ENCODE peak calls at places on chromosomes 6 and 20, in seven cellular contexts. S is breast epithelium; K is neuronal stem cell; V is astrocyte; B is IMR-90; I is naive thymus-derived CD4-positive, alpha-beta T cell; O is H9. Y is an unnamed sample.

GRCh38 chr6:112822769-112823168 is 475.6 kb downstream of the RFPL4B start:
- DNase-seq in I (no peak), B (no peak), V (no peak), S (no peak), O (no peak), K (no peak), Y (no peak)

GRCh38 chr6:72554761-72555221 is 67.1 kb upstream of the KCNQ5 start:
- DNase-seq in B (peak; percentile 17), O (no peak), I (no peak), K (no peak), V (peak; percentile 57), S (no peak), Y (no peak)

GRCh38 chr6:7389162-7389450 is 436 bp downstream of the CAGE1 start:
- DNase-seq in V (no peak), I (no peak), S (peak; percentile 67), B (peak; percentile 71), O (no peak), K (no peak), Y (no peak)

GRCh38 chr20:36155629-36155971 is 1.1 kb downstream of the EPB41L1 start:
- DNase-seq in K (no peak), S (no peak), O (no peak), I (no peak), V (no peak), B (no peak), Y (no peak)

GRCh38 chr6:12567682-12568081 is 148.9 kb upstream of the PHACTR1 start:
- DNase-seq in V (no peak), I (no peak), B (no peak), S (no peak), O (no peak), K (no peak), Y (no peak)

GRCh38 chr6:81605526-81605925 is 147.0 kb downstream of the TENT5A start:
- DNase-seq in S (no peak), B (no peak), K (no peak), I (no peak), V (no peak), O (no peak), Y (no peak)

GRCh38 chr6:168413018-168413720 is 27.8 kb upstream of the SMOC2 start:
- DNase-seq in S (no peak), I (no peak), V (no peak), K (no peak), O (no peak), B (no peak), Y (no peak)

GRCh38 chr6:19879663-19880062 is 42.5 kb downstream of the ID4 start:
- DNase-seq in K (no peak), V (peak; percentile 2), S (no peak), B (no peak), I (no peak), O (no peak), Y (no peak)

GRCh38 chr6:11378639-11379038 is 146.2 kb upstream of the NEDD9 start:
- DNase-seq in I (no peak), O (no peak), V (no peak), S (no peak), K (no peak), B (no peak), Y (no peak)
- H3K4me1 ChIP-seq in I (peaks cover 36% of the 10 kb centered on the region), O (no peaks in the 10 kb centered on the region), V (no peaks in the 10 kb centered on the region), S (no peaks in the 10 kb centered on the region), K (no peaks in the 10 kb centered on the region), B (no peaks in the 10 kb centered on the region), Y (peaks cover 29% of the 10 kb centered on the region)

DNA sequence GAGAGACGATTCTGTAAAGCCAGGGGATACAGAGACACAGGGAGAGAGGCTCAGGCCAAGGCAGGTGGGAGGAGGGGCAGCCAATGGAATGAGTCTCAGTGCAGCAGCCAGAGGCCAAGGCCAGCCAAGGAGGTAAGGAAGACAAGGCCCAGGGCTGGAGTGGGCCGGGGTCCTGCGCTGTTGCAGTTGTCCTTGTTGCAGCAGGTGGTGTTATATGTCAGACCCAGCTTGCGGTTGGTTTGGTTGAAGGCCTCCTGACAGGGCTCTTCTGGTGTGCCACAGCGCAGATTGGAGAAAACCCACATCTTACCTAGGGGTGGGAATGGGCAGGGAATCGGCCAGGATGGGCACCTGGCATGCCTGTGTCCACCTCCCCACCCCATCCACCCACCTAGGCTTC is 2.5 kb downstream of the LY6G6C start:
- DNase-seq in V (no peak), B (no peak), O (no peak), I (no peak), K (no peak), S (no peak), Y (no peak)
- H3K27ac ChIP-seq in V (no peak overlapping the region), B (no peak overlapping the region), O (no peak overlapping the region), I (no peak overlapping the region), K (no peak overlapping the region), S (peak overlapping the region; percentile 87), Y (no peak overlapping the region)

GRCh38 chr20:31682352-31682751 is 40.3 kb downstream of the BCL2L1 start:
- DNase-seq in B (no peak), I (no peak), O (no peak), S (no peak), V (no peak), K (no peak), Y (no peak)
- H3K4me1 ChIP-seq in B (peaks cover 17% of the 10 kb centered on the region), I (peaks cover 57% of the 10 kb centered on the region), O (no peaks in the 10 kb centered on the region), S (peaks cover 5% of the 10 kb centered on the region), V (peaks cover 17% of the 10 kb centered on the region), K (peaks cover 15% of the 10 kb centered on the region), Y (peaks cover 64% of the 10 kb centered on the region)

GRCh38 chr20:38167851-38168760 is 3.0 kb upstream of the TGM2 start:
- DNase-seq in B (peak; percentile 96), O (peak; percentile 43), I (no peak), K (no peak), S (no peak), V (peak; percentile 96), Y (no peak)

GRCh38 chr20:38170219-38170902 is 5.3 kb upstream of the TGM2 start:
- DNase-seq in K (no peak), O (no peak), B (peak; percentile 64), I (no peak), V (no peak), S (no peak), Y (no peak)

GRCh38 chr20:38168791-38169589 is 3.9 kb upstream of the TGM2 start:
- DNase-seq in I (no peak), K (no peak), B (no peak), V (no peak), S (no peak), O (no peak), Y (no peak)

GRCh38 chr20:38170914-38171300 is 5.8 kb upstream of the TGM2 start:
- DNase-seq in S (no peak), K (no peak), V (no peak), I (no peak), O (no peak), B (no peak), Y (no peak)

GRCh38 chr20:38169636-38170035 is 4.6 kb upstream of the TGM2 start:
- DNase-seq in B (no peak), V (no peak), S (no peak), I (no peak), O (no peak), K (no peak), Y (no peak)
- H3K27ac ChIP-seq in B (peak overlapping the region; percentile 74), V (no peak overlapping the region), S (no peak overlapping the region), I (no peak overlapping the region), O (no peak overlapping the region), K (no peak overlapping the region), Y (no peak overlapping the region)

DNA sequence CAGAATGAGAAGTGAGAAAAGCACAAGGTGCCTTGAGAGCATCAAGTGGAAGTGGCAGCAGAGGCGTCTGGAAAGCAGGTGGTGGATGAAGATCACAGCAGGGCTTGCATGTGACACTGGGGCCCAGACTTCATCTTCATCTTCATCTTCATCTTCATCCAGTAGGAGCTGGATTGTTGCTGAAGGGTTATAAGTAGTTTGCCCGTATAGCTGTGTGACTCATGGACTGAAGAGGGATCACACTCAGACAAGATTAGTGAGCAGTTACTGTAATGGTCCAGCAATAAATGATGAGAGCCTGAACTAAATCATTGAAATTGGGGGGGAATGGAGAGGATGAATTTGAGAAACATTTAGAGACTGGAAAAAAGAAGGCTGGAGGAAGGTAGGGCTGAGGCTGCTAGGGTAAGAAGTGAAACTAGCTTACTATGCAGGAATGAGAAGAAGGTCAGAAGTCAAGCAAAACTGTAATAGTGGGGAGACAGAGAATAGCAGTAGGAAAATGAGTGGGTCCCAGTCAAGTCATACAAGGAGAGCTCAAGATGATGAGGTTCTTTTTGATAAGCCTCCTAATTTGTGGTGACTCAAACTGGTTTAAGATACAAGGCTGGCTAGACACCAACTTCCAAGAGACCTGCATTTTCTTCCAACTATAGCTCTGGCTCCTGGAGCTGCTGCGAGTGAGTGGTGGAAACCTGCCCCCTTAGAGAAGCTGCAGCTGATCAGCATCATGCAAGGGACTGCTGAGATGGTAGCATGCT is 92.3 kb upstream of the BEND6 start:
- DNase-seq in I (no peak), V (peak; percentile 63), B (peak; percentile 69), S (no peak), K (no peak), O (no peak), Y (no peak)
- H3K4me1 ChIP-seq in I (no peaks in the 10 kb centered on the region), V (peaks cover 28% of the 10 kb centered on the region), B (peaks cover 25% of the 10 kb centered on the region), S (no peaks in the 10 kb centered on the region), K (no peaks in the 10 kb centered on the region), O (peaks cover 7% of the 10 kb centered on the region), Y (no peaks in the 10 kb centered on the region)

DNA sequence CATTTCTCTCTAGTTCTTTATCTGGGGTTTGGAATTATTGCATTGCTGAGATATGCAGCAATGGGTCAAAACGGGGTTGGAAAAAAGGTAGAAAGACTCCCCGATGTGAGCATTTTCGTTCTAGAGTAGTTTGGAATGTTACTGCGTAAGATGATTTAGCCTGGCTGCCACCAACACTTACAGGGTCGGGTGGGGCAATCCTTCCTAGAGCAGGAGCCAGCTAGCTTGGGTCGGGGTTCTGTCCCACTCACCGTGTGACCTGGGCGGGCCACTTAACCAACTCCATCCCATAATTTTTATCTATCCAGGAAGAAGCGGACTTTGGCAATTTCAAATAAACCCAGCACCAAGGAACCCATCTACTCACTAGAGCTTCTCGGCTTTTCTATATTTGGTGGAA is 72.2 kb downstream of the GPX5 start:
- DNase-seq in V (no peak), S (no peak), I (no peak), B (no peak), O (no peak), K (no peak), Y (no peak)
- H3K27ac ChIP-seq in V (no peak overlapping the region), S (no peak overlapping the region), I (no peak overlapping the region), B (no peak overlapping the region), O (no peak overlapping the region), K (no peak overlapping the region), Y (no peak overlapping the region)

GRCh38 chr6:38216451-38216850 is 396.9 kb downstream of the ZFAND3 start:
- DNase-seq in I (no peak), B (no peak), K (no peak), S (no peak), O (no peak), V (no peak), Y (no peak)

GRCh38 chr6:38214159-38214558 is 394.6 kb downstream of the ZFAND3 start:
- DNase-seq in S (no peak), O (no peak), B (no peak), I (no peak), V (no peak), K (no peak), Y (no peak)

GRCh38 chr6:38218235-38218634 is 398.7 kb downstream of the ZFAND3 start:
- DNase-seq in K (no peak), S (no peak), B (no peak), O (no peak), I (no peak), V (no peak), Y (no peak)

GRCh38 chr6:38215225-38215624 is 395.7 kb downstream of the ZFAND3 start:
- DNase-seq in O (no peak), S (no peak), B (no peak), I (no peak), K (no peak), V (no peak), Y (no peak)

GRCh38 chr6:38215651-38216319 is 396.3 kb downstream of the ZFAND3 start:
- DNase-seq in B (no peak), O (no peak), S (no peak), I (no peak), K (no peak), V (no peak), Y (no peak)
- H3K4me1 ChIP-seq in B (peaks cover 5% of the 10 kb centered on the region), O (peaks cover 10% of the 10 kb centered on the region), S (no peaks in the 10 kb centered on the region), I (no peaks in the 10 kb centered on the region), K (peaks cover 29% of the 10 kb centered on the region), V (no peaks in the 10 kb centered on the region), Y (no peaks in the 10 kb centered on the region)

GRCh38 chr20:21101453-21102251 is 4.5 kb downstream of the LINC00237 start:
- DNase-seq in B (no peak), I (no peak), V (no peak), O (peak; percentile 75), K (no peak), S (no peak), Y (no peak)
- H3K27ac ChIP-seq in B (no peak overlapping the region), I (no peak overlapping the region), V (no peak overlapping the region), O (no peak overlapping the region), K (no peak overlapping the region), S (no peak overlapping the region), Y (no peak overlapping the region)